ENCODE peak calls at places on chromosome 16, in five cellular contexts. O is cardiac muscle cell; D is HAP-1; E is CD4-positive, CD25-positive, alpha-beta regulatory T cell; M is mesendoderm. G is an unnamed sample. For H3K4me1 and H3K36me3, the result is how much of the 10 kb centered on the place peaks cover.

GRCh38 chr16:67256701-67257230 is 8.0 kb downstream of the SLC9A5 start:
- DNase-seq in O (no peak), D (no peak), E (no peak), M (no peak), G (no peak)

GRCh38 chr16:58658796-58659211 is 25.8 kb downstream of the SLC38A7 start:
- DNase-seq in O (no peak), D (no peak), E (no peak), M (no peak), G (no peak)

GRCh38 chr16:80547145-80547544 is 6.4 kb downstream of the DYNLRB2 start:
- DNase-seq in O (no peak), D (no peak), E (no peak), M (no peak), G (no peak)

GRCh38 chr16:75099075-75099667 is 17.4 kb downstream of the LDHD start:
- DNase-seq in O (no peak), D (no peak), E (no peak), M (no peak), G (no peak)

GRCh38 chr16:53080345-53081031 is 25.7 kb downstream of the CHD9 start:
- DNase-seq in O (no peak), D (no peak), E (no peak), M (peak), G (peak)

GRCh38 chr16:88746511-88746910 is 38.5 kb downstream of the PIEZO1 start:
- DNase-seq in O (no peak), D (no peak), E (no peak), M (no peak), G (peak)

GRCh38 chr16:58647107-58647506 is 17.5 kb upstream of the CNOT1 start:
- DNase-seq in O (no peak), D (no peak), E (no peak), M (no peak), G (no peak)

GRCh38 chr16:15856217-15856616 is 611 bp downstream of the MYH11 start:
- DNase-seq in O (no peak), D (no peak), E (no peak), M (no peak), G (no peak)

GRCh38 chr16:84499638-84500037 is 4.8 kb downstream of the MEAK7 start:
- DNase-seq in O (no peak), D (no peak), E (no peak), M (no peak), G (no peak)

GRCh38 chr16:8130197-8130596 is 460.1 kb downstream of the TMEM114 start:
- DNase-seq in O (no peak), D (no peak), E (no peak), M (no peak), G (no peak)

GRCh38 chr16:57479422-57480126 is 6.7 kb downstream of the DOK4 start:
- DNase-seq in O (peak), D (peak), E (no peak), M (peak), G (peak)

GRCh38 chr16:15686287-15686686 is 36.2 kb downstream of the NDE1 start:
- DNase-seq in O (no peak), D (no peak), E (no peak), M (no peak), G (peak)

GRCh38 chr16:87461466-87461975 is 31.3 kb downstream of the ZCCHC14 start:
- DNase-seq in O (peak), D (peak), E (peak), M (peak), G (peak)

GRCh38 chr16:23182675-23183485 is at the start of gene SCNN1G:
- DNase-seq in O (peak), D (no peak), E (no peak), M (peak), G (no peak)

GRCh38 chr16:63530208-63530607 is 1494.0 kb upstream of the CDH8 start:
- DNase-seq in O (peak), D (no peak), E (no peak), M (peak), G (no peak)

GRCh38 chr16:51816929-51817328 is 665.9 kb upstream of the SALL1 start:
- DNase-seq in O (no peak), D (no peak), E (no peak), M (no peak), G (no peak)

GRCh38 chr16:55711959-55712876 is 56.4 kb downstream of the SLC6A2 start:
- DNase-seq in O (peak), D (peak), E (peak), M (peak), G (peak)

GRCh38 chr16:21150375-21151001 is at the start of gene DNAH3:
- DNase-seq in O (no peak), D (no peak), E (no peak), M (no peak), G (no peak)

GRCh38 chr16:67235816-67236547 is 9.1 kb downstream of the TMEM208 start:
- DNase-seq in O (no peak), D (no peak), E (peak), M (no peak), G (no peak)

GRCh38 chr16:57764341-57765159 is 29.0 kb downstream of the KATNB1 start:
- DNase-seq in O (no peak), D (peak), E (no peak), M (peak), G (peak)

GRCh38 chr16:1863681-1864460 is 8.1 kb downstream of the MEIOB start:
- DNase-seq in O (peak), D (peak), E (peak), M (peak), G (peak)

GRCh38 chr16:48575471-48576050 is 34.4 kb downstream of the N4BP1 start:
- DNase-seq in O (no peak), D (no peak), E (no peak), M (no peak), G (no peak)
- H3K4me1 ChIP-seq in O (under half), D (under half), E (under half), M (under half), G (under half)

GRCh38 chr16:28204622-28205021 is 7.1 kb downstream of the XPO6 start:
- DNase-seq in O (no peak), D (no peak), E (no peak), M (peak), G (no peak)

GRCh38 chr16:28205117-28205899 is 6.5 kb downstream of the XPO6 start:
- DNase-seq in O (no peak), D (no peak), E (no peak), M (no peak), G (no peak)

GRCh38 chr16:28200661-28201060 is 11.1 kb downstream of the XPO6 start:
- DNase-seq in O (no peak), D (no peak), E (no peak), M (no peak), G (no peak)

GRCh38 chr16:28204211-28204610 is 7.6 kb downstream of the XPO6 start:
- DNase-seq in O (no peak), D (no peak), E (no peak), M (no peak), G (no peak)

DNA sequence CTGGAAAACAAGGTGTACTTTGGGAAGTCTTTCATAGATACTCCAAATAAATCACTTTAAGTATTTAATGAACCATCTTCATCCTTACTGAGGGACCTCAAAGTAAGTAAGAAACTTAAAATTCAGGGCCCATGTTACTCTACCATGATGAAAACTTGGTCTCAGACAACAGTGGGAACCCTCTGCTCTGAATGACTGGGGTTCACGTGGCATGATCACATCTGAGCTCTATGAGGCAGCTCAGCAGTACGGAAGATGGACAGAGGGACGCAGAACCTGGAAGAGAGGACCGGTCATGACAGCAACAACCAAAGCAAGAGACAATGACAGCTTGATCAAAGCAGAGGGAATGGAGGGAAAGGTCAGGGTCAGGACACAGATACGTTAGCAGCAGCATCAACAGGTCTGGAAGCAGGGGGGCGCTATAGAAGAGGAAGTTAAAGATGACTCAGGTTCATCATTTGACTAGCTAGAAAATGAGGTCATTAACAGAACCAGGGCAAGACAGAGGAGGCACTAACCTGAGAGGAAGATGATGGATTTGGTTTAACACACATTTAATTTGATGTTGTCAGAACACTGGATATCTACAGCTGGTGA is 9.5 kb downstream of the XPO6 start:
- DNase-seq in O (no peak), D (no peak), E (no peak), M (peak), G (no peak)
- H3K36me3 ChIP-seq in O (under half), D (half or more), E (half or more), M (under half), G (half or more)

GRCh38 chr16:3988824-3989223 is 108.3 kb upstream of the CREBBP start:
- DNase-seq in O (no peak), D (no peak), E (no peak), M (no peak), G (no peak)
- H3K4me1 ChIP-seq in O (under half), D (under half), E (under half), M (under half), G (under half)

GRCh38 chr16:89880477-89881367 is 7.3 kb downstream of the TCF25 start:
- DNase-seq in O (no peak), D (no peak), E (no peak), M (no peak), G (no peak)
- H3K36me3 ChIP-seq in O (under half), D (half or more), E (half or more), M (under half), G (under half)

DNA sequence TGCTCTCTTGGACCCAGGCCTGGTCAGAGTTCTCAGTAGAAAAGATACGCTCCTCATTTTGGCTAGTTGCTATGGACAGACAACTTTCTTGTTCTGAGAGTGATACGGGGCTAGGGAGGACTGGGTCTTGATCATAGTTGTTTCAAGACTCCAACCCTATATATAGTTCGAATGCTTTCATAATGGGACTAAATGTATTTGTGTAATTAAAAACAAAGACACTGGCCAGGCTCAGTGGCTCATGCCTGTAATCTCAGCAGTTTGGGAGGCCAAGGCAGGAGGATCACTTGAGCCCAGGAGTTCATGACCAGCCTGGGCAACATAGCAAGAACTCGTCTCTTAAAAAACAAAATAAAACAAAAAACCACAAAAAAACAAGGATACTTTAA is 17.7 kb downstream of the SLC7A6 start:
- DNase-seq in O (no peak), D (no peak), E (no peak), M (no peak), G (no peak)
- H3K4me1 ChIP-seq in O (under half), D (under half), E (half or more), M (under half), G (under half)